ENCODE peak calls at places on chromosome 17, in five cellular contexts. V, U, Q, B and P are unnamed samples.

GRCh38 chr17:33299115-33299514 is 6.0 kb upstream of the ASIC2 start:
- DNase-seq in Q (no peak), B (no peak), U (no peak), V (no peak), P (no peak)

GRCh38 chr17:40791808-40792436 is 7.8 kb downstream of the KRT28 start:
- DNase-seq in B (no peak), Q (peak), U (no peak), V (no peak), P (no peak)

GRCh38 chr17:81395600-81396277 is 482 bp downstream of the BAHCC1 start:
- DNase-seq in V (no peak), Q (no peak), U (no peak), B (no peak), P (no peak)

GRCh38 chr17:63171428-63172205 is 205.6 kb downstream of the TANC2 start:
- DNase-seq in V (no peak), B (no peak), U (no peak), Q (no peak), P (no peak)

GRCh38 chr17:16215965-16216316 is 607 bp upstream of the NCOR1 start:
- DNase-seq in V (no peak), Q (peak), B (peak), U (no peak), P (no peak)

GRCh38 chr17:62596662-62597061 is 30.8 kb upstream of the MRC2 start:
- DNase-seq in B (no peak), V (no peak), U (no peak), Q (no peak), P (no peak)

GRCh38 chr17:78359936-78360370 is at the start of gene SOCS3:
- DNase-seq in B (peak), V (peak), Q (peak), U (peak), P (peak)

GRCh38 chr17:82836823-82837357 is 2.9 kb downstream of the ZNF750 start:
- DNase-seq in Q (no peak), B (no peak), V (no peak), U (no peak), P (peak)

GRCh38 chr17:14942511-14943185 is 322.5 kb downstream of the PMP22 start:
- DNase-seq in U (no peak), B (no peak), V (no peak), Q (no peak), P (no peak)

GRCh38 chr17:8060274-8060673 is 21.4 kb downstream of the ALOX15B start:
- DNase-seq in Q (peak), V (peak), U (no peak), B (no peak), P (peak)

GRCh38 chr17:50445730-50446305 is 19.8 kb downstream of the ACSF2 start:
- DNase-seq in V (no peak), Q (no peak), U (no peak), B (no peak), P (no peak)

GRCh38 chr17:3447625-3448024 is 14.0 kb upstream of the OR1E2 start:
- DNase-seq in V (no peak), Q (peak), B (no peak), U (no peak), P (peak)

GRCh38 chr17:57662021-57662420 is 83.1 kb downstream of the CCDC182 start:
- DNase-seq in V (no peak), B (no peak), U (peak), Q (no peak), P (no peak)

GRCh38 chr17:55245986-55246385 is 18.8 kb upstream of the HLF start:
- DNase-seq in U (no peak), V (no peak), B (no peak), Q (no peak), P (no peak)

GRCh38 chr17:75011788-75012319 is 616 bp upstream of the MRPL58 start:
- DNase-seq in Q (no peak), U (no peak), B (no peak), V (no peak), P (peak)

GRCh38 chr17:80187090-80187489 is 17.3 kb downstream of the CARD14 start:
- DNase-seq in U (no peak), B (no peak), V (no peak), Q (no peak), P (no peak)

GRCh38 chr17:36132421-36132831 is 28.8 kb downstream of the CCL4 start:
- DNase-seq in V (no peak), B (no peak), Q (no peak), U (no peak), P (no peak)

GRCh38 chr17:36743130-36743529 is 141.7 kb downstream of the MRM1 start:
- DNase-seq in Q (no peak), V (no peak), B (no peak), U (no peak), P (no peak)

GRCh38 chr17:28763804-28764266 is 20.0 kb downstream of the TRAF4 start:
- DNase-seq in U (no peak), B (no peak), Q (peak), V (peak), P (peak)

GRCh38 chr17:58525239-58525638 is 10.8 kb upstream of the MTMR4 start:
- DNase-seq in V (no peak), B (no peak), Q (no peak), U (no peak), P (no peak)

GRCh38 chr17:74810699-74811485 is 34.7 kb upstream of the NAT9 start:
- DNase-seq in U (no peak), Q (no peak), V (no peak), B (no peak), P (no peak)

GRCh38 chr17:64402469-64402868 is 11.8 kb upstream of the PECAM1 start:
- DNase-seq in U (no peak), V (no peak), B (no peak), Q (no peak), P (peak)

GRCh38 chr17:38539386-38539785 is 66.4 kb downstream of the SRCIN1 start:
- DNase-seq in Q (no peak), U (peak), B (no peak), V (no peak), P (no peak)